ENCODE peak calls at places on chromosomes 6 and 20, in six cellular contexts. X, E, W, T, U and V are unnamed samples.
A peak's percentile ranks its signal among the peaks of the same experiment; 100 is the strongest.

GRCh38 chr20:57514273-57514751 is 10.6 kb downstream of the CTCFL start:
- DNase-seq in X (peak; percentile 80), E (peak; percentile 45), W (peak; percentile 68), T (peak; percentile 4), U (peak; percentile 85), V (peak; percentile 74)

GRCh38 chr6:28867078-28867414 is 56.7 kb downstream of the TRIM27 start:
- DNase-seq in X (peak; percentile 78), E (no peak), W (no peak), T (peak; percentile 18), U (peak; percentile 9), V (no peak)

GRCh38 chr6:1291381-1291780 is 20.5 kb upstream of the FOXQ1 start:
- DNase-seq in X (no peak), E (no peak), W (no peak), T (no peak), U (no peak), V (no peak)

GRCh38 chr6:28658475-28659249 is 133.0 kb downstream of the GPX5 start:
- DNase-seq in X (peak; percentile 48), E (no peak), W (no peak), T (no peak), U (no peak), V (peak; percentile 67)

GRCh38 chr20:61951695-61952533 is 113.8 kb downstream of the TAF4 start:
- DNase-seq in X (peak; percentile 95), E (no peak), W (peak; percentile 91), T (no peak), U (peak; percentile 16), V (peak; percentile 83)

GRCh38 chr6:15960740-15961629 is 167.9 kb upstream of the MYLIP start:
- DNase-seq in X (no peak), E (no peak), W (no peak), T (no peak), U (no peak), V (no peak)

GRCh38 chr6:108738684-108739406 is 109.4 kb upstream of the ARMC2 start:
- DNase-seq in X (no peak), E (no peak), W (no peak), T (no peak), U (no peak), V (no peak)

GRCh38 chr6:36843169-36843568 is 3.9 kb upstream of the CPNE5 start:
- DNase-seq in X (no peak), E (no peak), W (no peak), T (no peak), U (no peak), V (no peak)

GRCh38 chr6:111794716-111795452 is 78.4 kb downstream of the FYN start:
- DNase-seq in X (no peak), E (no peak), W (no peak), T (no peak), U (no peak), V (no peak)

GRCh38 chr20:5448449-5449118 is 131.8 kb upstream of the PROKR2 start:
- DNase-seq in X (peak; percentile 70), E (peak; percentile 89), W (peak; percentile 75), T (peak; percentile 19), U (peak; percentile 56), V (peak; percentile 69)

GRCh38 chr20:53623454-53624206 is 30.0 kb upstream of the ZNF217 start:
- DNase-seq in X (peak; percentile 89), E (peak; percentile 19), W (peak; percentile 36), T (peak; percentile 31), U (peak; percentile 83), V (peak; percentile 78)